ENCODE peak calls at places on chromosomes 11 and 22, in nine cellular contexts. One of them, this sample, is unnamed.

GRCh38 chr22:33726294-33726711 is 194.0 kb downstream of the LARGE1 start:
- DNase-seq in fibroblast of the conjunctiva: no peak
- DNase-seq in non-pigmented ciliary epithelial cell: no peak
- DNase-seq in T-cell: no peak
- DNase-seq in PC-3: peak
- DNase-seq in H4: no peak
- DNase-seq in NCI-H1105: no peak
- DNase-seq in putamen: no peak
- DNase-seq in RPMI8226: no peak
- DNase-seq in this sample: peak

GRCh38 chr11:125202362-125202880 is 37.9 kb downstream of the PKNOX2 start:
- DNase-seq in PC-3: no peak
- DNase-seq in fibroblast of the conjunctiva: no peak
- DNase-seq in T-cell: no peak
- DNase-seq in putamen: no peak
- DNase-seq in H4: no peak
- DNase-seq in NCI-H1105: no peak
- DNase-seq in non-pigmented ciliary epithelial cell: no peak
- DNase-seq in RPMI8226: no peak
- DNase-seq in this sample: no peak

GRCh38 chr11:11635456-11635855 is 13.7 kb upstream of the GALNT18 start:
- DNase-seq in putamen: no peak
- DNase-seq in fibroblast of the conjunctiva: no peak
- DNase-seq in PC-3: no peak
- DNase-seq in non-pigmented ciliary epithelial cell: no peak
- DNase-seq in H4: no peak
- DNase-seq in NCI-H1105: no peak
- DNase-seq in T-cell: no peak
- DNase-seq in RPMI8226: no peak
- DNase-seq in this sample: no peak

GRCh38 chr11:102590646-102591045 is 34.5 kb downstream of the MMP20 start:
- DNase-seq in RPMI8226: no peak
- DNase-seq in T-cell: no peak
- DNase-seq in non-pigmented ciliary epithelial cell: no peak
- DNase-seq in fibroblast of the conjunctiva: no peak
- DNase-seq in H4: no peak
- DNase-seq in putamen: no peak
- DNase-seq in PC-3: no peak
- DNase-seq in NCI-H1105: no peak
- DNase-seq in this sample: no peak

GRCh38 chr22:42692239-42693054 is 28.2 kb downstream of the A4GALT start:
- DNase-seq in PC-3: no peak
- DNase-seq in T-cell: no peak
- DNase-seq in fibroblast of the conjunctiva: no peak
- DNase-seq in non-pigmented ciliary epithelial cell: no peak
- DNase-seq in RPMI8226: peak
- DNase-seq in putamen: no peak
- DNase-seq in NCI-H1105: no peak
- DNase-seq in H4: no peak
- DNase-seq in this sample: no peak

GRCh38 chr11:120305286-120305685 is 19.8 kb upstream of the TLCD5 start:
- DNase-seq in RPMI8226: peak
- DNase-seq in H4: no peak
- DNase-seq in T-cell: no peak
- DNase-seq in NCI-H1105: no peak
- DNase-seq in non-pigmented ciliary epithelial cell: no peak
- DNase-seq in PC-3: peak
- DNase-seq in fibroblast of the conjunctiva: no peak
- DNase-seq in putamen: no peak
- DNase-seq in this sample: no peak

GRCh38 chr22:19918332-19919106 is 23.1 kb upstream of the COMT start:
- DNase-seq in T-cell: no peak
- DNase-seq in non-pigmented ciliary epithelial cell: no peak
- DNase-seq in NCI-H1105: no peak
- DNase-seq in PC-3: no peak
- DNase-seq in RPMI8226: no peak
- DNase-seq in fibroblast of the conjunctiva: no peak
- DNase-seq in putamen: no peak
- DNase-seq in H4: no peak
- DNase-seq in this sample: no peak

GRCh38 chr11:77407613-77408012 is 66.3 kb downstream of the PAK1 start:
- DNase-seq in fibroblast of the conjunctiva: peak
- DNase-seq in H4: peak
- DNase-seq in T-cell: no peak
- DNase-seq in NCI-H1105: peak
- DNase-seq in RPMI8226: peak
- DNase-seq in putamen: no peak
- DNase-seq in PC-3: peak
- DNase-seq in non-pigmented ciliary epithelial cell: peak
- DNase-seq in this sample: peak

GRCh38 chr22:33063611-33064010 is 5.4 kb upstream of the SYN3 start:
- DNase-seq in non-pigmented ciliary epithelial cell: no peak
- DNase-seq in NCI-H1105: no peak
- DNase-seq in T-cell: no peak
- DNase-seq in PC-3: no peak
- DNase-seq in H4: no peak
- DNase-seq in fibroblast of the conjunctiva: no peak
- DNase-seq in putamen: peak
- DNase-seq in RPMI8226: no peak
- DNase-seq in this sample: no peak

GRCh38 chr11:118194835-118195627 is 18.6 kb upstream of the SCN2B start:
- DNase-seq in putamen: peak
- DNase-seq in PC-3: peak
- DNase-seq in non-pigmented ciliary epithelial cell: peak
- DNase-seq in RPMI8226: no peak
- DNase-seq in T-cell: no peak
- DNase-seq in fibroblast of the conjunctiva: peak
- DNase-seq in NCI-H1105: peak
- DNase-seq in H4: peak
- DNase-seq in this sample: peak

GRCh38 chr11:57217053-57217452 is 20.0 kb downstream of the APLNR start:
- DNase-seq in RPMI8226: no peak
- DNase-seq in NCI-H1105: no peak
- DNase-seq in PC-3: no peak
- DNase-seq in T-cell: no peak
- DNase-seq in putamen: no peak
- DNase-seq in H4: no peak
- DNase-seq in fibroblast of the conjunctiva: no peak
- DNase-seq in non-pigmented ciliary epithelial cell: no peak
- DNase-seq in this sample: no peak

GRCh38 chr11:72037554-72038311 is 39.0 kb downstream of the IL18BP start:
- DNase-seq in RPMI8226: no peak
- DNase-seq in H4: no peak
- DNase-seq in PC-3: no peak
- DNase-seq in NCI-H1105: peak
- DNase-seq in non-pigmented ciliary epithelial cell: no peak
- DNase-seq in T-cell: no peak
- DNase-seq in fibroblast of the conjunctiva: no peak
- DNase-seq in putamen: no peak
- DNase-seq in this sample: no peak

GRCh38 chr22:46744581-46744980 is 6.5 kb upstream of the CERK start:
- DNase-seq in H4: no peak
- DNase-seq in T-cell: no peak
- DNase-seq in putamen: no peak
- DNase-seq in non-pigmented ciliary epithelial cell: no peak
- DNase-seq in RPMI8226: no peak
- DNase-seq in fibroblast of the conjunctiva: no peak
- DNase-seq in PC-3: no peak
- DNase-seq in NCI-H1105: no peak
- DNase-seq in this sample: no peak

GRCh38 chr11:78149646-78150045 is 10.2 kb upstream of the ALG8 start:
- DNase-seq in non-pigmented ciliary epithelial cell: peak
- DNase-seq in T-cell: no peak
- DNase-seq in H4: no peak
- DNase-seq in RPMI8226: no peak
- DNase-seq in PC-3: peak
- DNase-seq in fibroblast of the conjunctiva: peak
- DNase-seq in NCI-H1105: no peak
- DNase-seq in putamen: no peak
- DNase-seq in this sample: peak

GRCh38 chr11:107648247-107648646 is 57.3 kb downstream of the ELMOD1 start:
- DNase-seq in non-pigmented ciliary epithelial cell: no peak
- DNase-seq in fibroblast of the conjunctiva: no peak
- DNase-seq in H4: no peak
- DNase-seq in T-cell: no peak
- DNase-seq in NCI-H1105: no peak
- DNase-seq in RPMI8226: no peak
- DNase-seq in PC-3: no peak
- DNase-seq in putamen: no peak
- DNase-seq in this sample: no peak

GRCh38 chr11:110069158-110069737 is 23.9 kb upstream of the ZC3H12C start:
- DNase-seq in non-pigmented ciliary epithelial cell: no peak
- DNase-seq in PC-3: peak
- DNase-seq in fibroblast of the conjunctiva: no peak
- DNase-seq in putamen: no peak
- DNase-seq in T-cell: no peak
- DNase-seq in H4: peak
- DNase-seq in RPMI8226: no peak
- DNase-seq in NCI-H1105: no peak
- DNase-seq in this sample: peak

GRCh38 chr22:19085233-19086043 is 36.8 kb downstream of the DGCR2 start:
- DNase-seq in PC-3: peak
- DNase-seq in putamen: no peak
- DNase-seq in NCI-H1105: no peak
- DNase-seq in fibroblast of the conjunctiva: peak
- DNase-seq in RPMI8226: no peak
- DNase-seq in non-pigmented ciliary epithelial cell: no peak
- DNase-seq in H4: peak
- DNase-seq in T-cell: no peak
- DNase-seq in this sample: no peak

GRCh38 chr11:130178992-130179391 is 19.4 kb downstream of the ST14 start:
- DNase-seq in NCI-H1105: no peak
- DNase-seq in H4: no peak
- DNase-seq in fibroblast of the conjunctiva: no peak
- DNase-seq in T-cell: no peak
- DNase-seq in non-pigmented ciliary epithelial cell: no peak
- DNase-seq in PC-3: no peak
- DNase-seq in RPMI8226: peak
- DNase-seq in putamen: no peak
- DNase-seq in this sample: no peak

GRCh38 chr22:25021409-25021808 is 68.9 kb downstream of the KIAA1671 start:
- DNase-seq in NCI-H1105: no peak
- DNase-seq in non-pigmented ciliary epithelial cell: no peak
- DNase-seq in RPMI8226: no peak
- DNase-seq in T-cell: no peak
- DNase-seq in putamen: no peak
- DNase-seq in fibroblast of the conjunctiva: no peak
- DNase-seq in H4: no peak
- DNase-seq in PC-3: no peak
- DNase-seq in this sample: no peak

GRCh38 chr11:9574806-9575530 is 1.5 kb downstream of the WEE1 start:
- DNase-seq in H4: peak
- DNase-seq in T-cell: no peak
- DNase-seq in putamen: no peak
- DNase-seq in NCI-H1105: peak
- DNase-seq in RPMI8226: peak
- DNase-seq in non-pigmented ciliary epithelial cell: no peak
- DNase-seq in PC-3: peak
- DNase-seq in fibroblast of the conjunctiva: peak
- DNase-seq in this sample: peak

GRCh38 chr11:70926543-70926942 is 325.8 kb downstream of the SHANK2 start:
- DNase-seq in non-pigmented ciliary epithelial cell: no peak
- DNase-seq in NCI-H1105: no peak
- DNase-seq in T-cell: no peak
- DNase-seq in RPMI8226: no peak
- DNase-seq in fibroblast of the conjunctiva: no peak
- DNase-seq in H4: no peak
- DNase-seq in PC-3: no peak
- DNase-seq in putamen: no peak
- DNase-seq in this sample: no peak

GRCh38 chr11:121249039-121249663 is 43.4 kb upstream of the SC5D start:
- DNase-seq in putamen: peak
- DNase-seq in RPMI8226: peak
- DNase-seq in fibroblast of the conjunctiva: peak
- DNase-seq in PC-3: peak
- DNase-seq in NCI-H1105: peak
- DNase-seq in non-pigmented ciliary epithelial cell: no peak
- DNase-seq in H4: peak
- DNase-seq in T-cell: no peak
- DNase-seq in this sample: peak

GRCh38 chr22:27129266-27129665 is 471.9 kb downstream of the MIAT start:
- DNase-seq in PC-3: peak
- DNase-seq in H4: no peak
- DNase-seq in non-pigmented ciliary epithelial cell: peak
- DNase-seq in NCI-H1105: no peak
- DNase-seq in putamen: no peak
- DNase-seq in T-cell: no peak
- DNase-seq in fibroblast of the conjunctiva: no peak
- DNase-seq in RPMI8226: no peak
- DNase-seq in this sample: no peak

GRCh38 chr11:11263238-11264030 is 89.6 kb downstream of the CSNK2A3 start:
- DNase-seq in PC-3: peak
- DNase-seq in NCI-H1105: peak
- DNase-seq in non-pigmented ciliary epithelial cell: no peak
- DNase-seq in fibroblast of the conjunctiva: no peak
- DNase-seq in T-cell: no peak
- DNase-seq in putamen: no peak
- DNase-seq in H4: peak
- DNase-seq in RPMI8226: no peak
- DNase-seq in this sample: no peak

GRCh38 chr22:48135641-48136040 is 1373.2 kb downstream of the TBC1D22A start:
- DNase-seq in T-cell: no peak
- DNase-seq in non-pigmented ciliary epithelial cell: no peak
- DNase-seq in RPMI8226: no peak
- DNase-seq in fibroblast of the conjunctiva: no peak
- DNase-seq in H4: no peak
- DNase-seq in PC-3: no peak
- DNase-seq in NCI-H1105: no peak
- DNase-seq in putamen: no peak
- DNase-seq in this sample: no peak

GRCh38 chr11:114604886-114605285 is 9.3 kb upstream of the NXPE4 start:
- DNase-seq in NCI-H1105: no peak
- DNase-seq in H4: no peak
- DNase-seq in putamen: no peak
- DNase-seq in fibroblast of the conjunctiva: no peak
- DNase-seq in non-pigmented ciliary epithelial cell: no peak
- DNase-seq in T-cell: no peak
- DNase-seq in RPMI8226: no peak
- DNase-seq in PC-3: no peak
- DNase-seq in this sample: no peak

GRCh38 chr11:92837595-92837994 is 131.9 kb upstream of the MTNR1B start:
- DNase-seq in T-cell: no peak
- DNase-seq in NCI-H1105: no peak
- DNase-seq in H4: no peak
- DNase-seq in fibroblast of the conjunctiva: no peak
- DNase-seq in non-pigmented ciliary epithelial cell: no peak
- DNase-seq in putamen: no peak
- DNase-seq in RPMI8226: peak
- DNase-seq in PC-3: peak
- DNase-seq in this sample: no peak

GRCh38 chr22:36783743-36784142 is 7.8 kb upstream of the IFT27 start:
- DNase-seq in PC-3: no peak
- DNase-seq in putamen: no peak
- DNase-seq in H4: no peak
- DNase-seq in T-cell: no peak
- DNase-seq in non-pigmented ciliary epithelial cell: no peak
- DNase-seq in NCI-H1105: no peak
- DNase-seq in fibroblast of the conjunctiva: no peak
- DNase-seq in RPMI8226: no peak
- DNase-seq in this sample: no peak

GRCh38 chr11:93614111-93614784 is 47.2 kb upstream of the CEP295 start:
- DNase-seq in H4: no peak
- DNase-seq in non-pigmented ciliary epithelial cell: no peak
- DNase-seq in PC-3: no peak
- DNase-seq in fibroblast of the conjunctiva: no peak
- DNase-seq in NCI-H1105: no peak
- DNase-seq in putamen: no peak
- DNase-seq in T-cell: peak
- DNase-seq in RPMI8226: peak
- DNase-seq in this sample: no peak

GRCh38 chr22:29072193-29072978 is 449 bp upstream of the KREMEN1 start:
- DNase-seq in T-cell: peak
- DNase-seq in putamen: peak
- DNase-seq in fibroblast of the conjunctiva: no peak
- DNase-seq in non-pigmented ciliary epithelial cell: no peak
- DNase-seq in NCI-H1105: peak
- DNase-seq in PC-3: peak
- DNase-seq in RPMI8226: peak
- DNase-seq in H4: peak
- DNase-seq in this sample: peak

GRCh38 chr11:72585762-72586590 is 88.2 kb downstream of the PDE2A start:
- DNase-seq in NCI-H1105: peak
- DNase-seq in H4: peak
- DNase-seq in fibroblast of the conjunctiva: peak
- DNase-seq in putamen: peak
- DNase-seq in PC-3: peak
- DNase-seq in non-pigmented ciliary epithelial cell: no peak
- DNase-seq in RPMI8226: peak
- DNase-seq in T-cell: peak
- DNase-seq in this sample: no peak